ENCODE peak calls at places on chromosomes 5 and 9, in four cellular contexts. P is Daoy; X is NCI-H2029; C is activated CD4-positive, CD25-positive, alpha-beta regulatory T cell. G is an unnamed sample.

GRCh38 chr9:27451207-27451792 is 72.8 kb upstream of the IFNK start:
- DNase-seq in C (no peak), X (no peak), P (no peak), G (no peak)

GRCh38 chr9:3948826-3949578 is 350.9 kb downstream of the GLIS3 start:
- DNase-seq in C (no peak), X (no peak), P (peak), G (no peak)

GRCh38 chr9:83706703-83707517 is 848 bp downstream of the UBQLN1 start:
- DNase-seq in P (peak), X (no peak), C (peak), G (no peak)

GRCh38 chr5:135391123-135391868 is 7.7 kb downstream of the MACROH2A1 start:
- DNase-seq in P (peak), C (no peak), X (no peak), G (no peak)

GRCh38 chr5:132102101-132102701 is 28.6 kb downstream of the CSF2 start:
- DNase-seq in X (no peak), P (peak), C (no peak), G (no peak)

GRCh38 chr9:8831568-8831967 is 1032.0 kb upstream of the DMAC1 start:
- DNase-seq in X (no peak), C (no peak), P (no peak), G (no peak)

GRCh38 chr5:175922192-175922885 is 45.8 kb downstream of the THOC3 start:
- DNase-seq in C (no peak), X (no peak), P (peak), G (no peak)

GRCh38 chr9:133670466-133670865 is 34.3 kb downstream of the DBH start:
- DNase-seq in C (no peak), X (no peak), P (no peak), G (no peak)

GRCh38 chr9:127608104-127608966 is 3.7 kb upstream of the STXBP1 start:
- DNase-seq in X (peak), P (peak), C (peak), G (peak)

GRCh38 chr5:97009212-97009898 is 73.5 kb downstream of the LNPEP start:
- DNase-seq in C (no peak), X (peak), P (no peak), G (no peak)

GRCh38 chr9:25913806-25914205 is 235.6 kb upstream of the TUSC1 start:
- DNase-seq in C (no peak), P (no peak), X (no peak), G (no peak)

GRCh38 chr9:88672874-88673695 is 138.1 kb downstream of the NXNL2 start:
- DNase-seq in C (no peak), P (no peak), X (no peak), G (no peak)

GRCh38 chr9:125805057-125805456 is 57.9 kb downstream of the PBX3 start:
- DNase-seq in X (no peak), C (no peak), P (no peak), G (no peak)

GRCh38 chr9:126516936-126517750 is 96.6 kb upstream of the LMX1B start:
- DNase-seq in P (peak), C (no peak), X (no peak), G (no peak)

GRCh38 chr9:127497656-127498290 is 46.5 kb downstream of the LRSAM1 start:
- DNase-seq in X (no peak), P (no peak), C (no peak), G (no peak)

GRCh38 chr5:96794757-96795156 is 13.0 kb downstream of the ERAP1 start:
- DNase-seq in C (no peak), X (no peak), P (no peak), G (no peak)

GRCh38 chr9:61671276-61671973 is 481.6 kb downstream of the SPATA31A7 start:
- DNase-seq in C (no peak), X (no peak), P (peak), G (no peak)

GRCh38 chr5:102223542-102224444 is 72.3 kb downstream of the SLCO4C1 start:
- DNase-seq in C (no peak), P (peak), X (peak), G (no peak)

GRCh38 chr5:17169507-17169906 is 47.9 kb upstream of the BASP1 start:
- DNase-seq in X (no peak), C (no peak), P (no peak), G (no peak)

GRCh38 chr5:140966293-140967225 is at the start of gene PCDHAC2:
- DNase-seq in X (peak), P (peak), C (no peak), G (peak)

GRCh38 chr5:39423331-39423751 is 1.4 kb downstream of the DAB2 start:
- DNase-seq in X (no peak), P (no peak), C (no peak), G (no peak)

GRCh38 chr5:129664336-129664937 is 83.5 kb upstream of the MINAR2 start:
- DNase-seq in P (peak), X (peak), C (no peak), G (no peak)

GRCh38 chr5:126235628-126236027 is 187.6 kb upstream of the GRAMD2B start:
- DNase-seq in C (no peak), X (no peak), P (no peak), G (no peak)